ENCODE peak calls at places on chromosome 5, in seven cellular contexts. T is right lobe of liver, L is fibroblast of lung, O is NB4, V is uterus, M is fibroblast of pulmonary artery, Z is mammary epithelial cell. R is an unnamed sample.
A peak's percentile ranks its signal among the peaks of the same experiment; 100 is the strongest.

GRCh38 chr5:112586596-112587062 is 151.1 kb upstream of the APC start:
- DNase-seq in T (no peak), L (no peak), M (no peak), V (no peak), O (peak; percentile 82), Z (no peak), R (no peak)

GRCh38 chr5:77015938-77016569 is 14.2 kb upstream of the AGGF1 start:
- DNase-seq in O (peak; percentile 66), M (peak; percentile 86), T (no peak), L (peak; percentile 63), V (no peak), Z (peak; percentile 37), R (no peak)

GRCh38 chr5:1547236-1547635 is 23.5 kb upstream of the LPCAT1 start:
- DNase-seq in L (no peak), T (no peak), M (no peak), Z (no peak), V (no peak), O (no peak), R (no peak)

GRCh38 chr5:110940136-110940535 is 131.4 kb upstream of the TSLP start:
- DNase-seq in Z (no peak), L (peak; percentile 63), V (no peak), O (no peak), M (no peak), T (no peak), R (no peak)

GRCh38 chr5:96175090-96175489 is 213.4 kb upstream of the ELL2 start:
- DNase-seq in M (peak; percentile 29), L (no peak), T (no peak), O (peak; percentile 23), Z (peak; percentile 20), V (no peak), R (no peak)

GRCh38 chr5:89337-90286 is 2.4 kb upstream of the PLEKHG4B start:
- DNase-seq in Z (no peak), L (no peak), M (no peak), V (no peak), O (no peak), T (no peak), R (no peak)

GRCh38 chr5:143824851-143825720 is 13.1 kb downstream of the HMHB1 start:
- DNase-seq in V (peak; percentile 78), T (peak; percentile 77), Z (peak; percentile 55), M (peak; percentile 85), O (peak; percentile 82), L (peak; percentile 59), R (peak; percentile 77)

GRCh38 chr5:180344393-180344999 is 8.6 kb downstream of the GFPT2 start:
- DNase-seq in T (peak; percentile 25), Z (no peak), O (no peak), M (no peak), L (no peak), V (no peak), R (peak; percentile 19)

GRCh38 chr5:142874537-142874936 is 104.4 kb downstream of the ARHGAP26 start:
- DNase-seq in V (peak; percentile 57), T (peak; percentile 92), Z (peak; percentile 72), M (peak; percentile 91), O (no peak), L (peak; percentile 42), R (peak; percentile 89)

GRCh38 chr5:128084228-128085167 is 932 bp downstream of the SLC12A2 start:
- DNase-seq in Z (peak; percentile 70), M (peak; percentile 34), V (peak; percentile 31), T (peak; percentile 71), L (peak; percentile 52), O (peak; percentile 49), R (peak; percentile 47)

GRCh38 chr5:169296456-169297220 is 4.3 kb downstream of the SLIT3 start:
- DNase-seq in O (no peak), V (peak; percentile 46), M (peak; percentile 30), T (no peak), L (peak; percentile 67), Z (no peak), R (no peak)

GRCh38 chr5:122607818-122608217 is 167.1 kb upstream of the SNX2 start:
- DNase-seq in L (no peak), M (no peak), T (no peak), V (no peak), O (no peak), Z (no peak), R (no peak)

GRCh38 chr5:137837741-137838389 is 29.8 kb upstream of the MYOT start:
- DNase-seq in V (no peak), O (no peak), T (no peak), Z (no peak), M (peak; percentile 24), L (peak; percentile 39), R (no peak)

GRCh38 chr5:72231989-72232703 is 87.9 kb downstream of the MRPS27 start:
- DNase-seq in Z (peak; percentile 60), M (no peak), V (no peak), L (peak; percentile 79), O (peak; percentile 87), T (no peak), R (no peak)

GRCh38 chr5:149636861-149637246 is 55.6 kb downstream of the ARHGEF37 start:
- DNase-seq in M (peak; percentile 75), T (peak; percentile 80), O (peak; percentile 69), Z (peak; percentile 56), L (peak; percentile 52), V (no peak), R (peak; percentile 69)

GRCh38 chr5:1008451-1009358 is at the start of gene NKD2:
- DNase-seq in O (peak; percentile 60), L (no peak), T (peak; percentile 49), M (no peak), V (peak; percentile 29), Z (no peak), R (peak; percentile 30)

GRCh38 chr5:35780236-35780635 is 76.5 kb upstream of the IL7R start:
- DNase-seq in O (no peak), Z (no peak), L (no peak), V (no peak), T (no peak), M (no peak), R (no peak)

GRCh38 chr5:125376059-125376641 is 629.7 kb upstream of the ZNF608 start:
- DNase-seq in Z (no peak), O (no peak), M (no peak), L (no peak), T (no peak), V (no peak), R (no peak)

GRCh38 chr5:172903790-172904189 is 55.4 kb upstream of the RPL26L1 start:
- DNase-seq in T (no peak), L (peak; percentile 96), Z (peak; percentile 94), M (peak; percentile 92), V (peak; percentile 59), O (no peak), R (peak; percentile 55)

GRCh38 chr5:33761139-33761538 is 130.7 kb downstream of the ADAMTS12 start:
- DNase-seq in M (peak; percentile 40), T (no peak), L (peak; percentile 75), V (no peak), Z (no peak), O (no peak), R (no peak)

GRCh38 chr5:81908771-81909170 is 63.1 kb upstream of the ATG10 start:
- DNase-seq in L (no peak), Z (no peak), M (peak; percentile 10), O (peak; percentile 82), V (no peak), T (no peak), R (no peak)
- H3K4me3 ChIP-seq in L (no peak overlapping the region), Z (no peak overlapping the region), M (no peak overlapping the region), O (no peak overlapping the region), V (no peak overlapping the region), T (no peak overlapping the region), R (no peak overlapping the region)

GRCh38 chr5:133365326-133365725 is 247.0 kb downstream of the FSTL4 start:
- DNase-seq in Z (no peak), L (no peak), O (no peak), M (no peak), T (no peak), V (no peak), R (no peak)
- TF ChIP-seq CTCF in Z (peak; percentile 52), L (no peak), O (peak; percentile 41), M (no peak), T (no peak), V (no peak), R (no peak)

GRCh38 chr5:29822499-29822898 is 1371.0 kb upstream of the CDH6 start:
- DNase-seq in V (no peak), T (no peak), L (no peak), M (no peak), O (no peak), Z (no peak), R (no peak)
- H3K4me3 ChIP-seq in V (no peak overlapping the region), T (no peak overlapping the region), L (no peak overlapping the region), M (no peak overlapping the region), O (no peak overlapping the region), Z (no peak overlapping the region), R (no peak overlapping the region)

DNA sequence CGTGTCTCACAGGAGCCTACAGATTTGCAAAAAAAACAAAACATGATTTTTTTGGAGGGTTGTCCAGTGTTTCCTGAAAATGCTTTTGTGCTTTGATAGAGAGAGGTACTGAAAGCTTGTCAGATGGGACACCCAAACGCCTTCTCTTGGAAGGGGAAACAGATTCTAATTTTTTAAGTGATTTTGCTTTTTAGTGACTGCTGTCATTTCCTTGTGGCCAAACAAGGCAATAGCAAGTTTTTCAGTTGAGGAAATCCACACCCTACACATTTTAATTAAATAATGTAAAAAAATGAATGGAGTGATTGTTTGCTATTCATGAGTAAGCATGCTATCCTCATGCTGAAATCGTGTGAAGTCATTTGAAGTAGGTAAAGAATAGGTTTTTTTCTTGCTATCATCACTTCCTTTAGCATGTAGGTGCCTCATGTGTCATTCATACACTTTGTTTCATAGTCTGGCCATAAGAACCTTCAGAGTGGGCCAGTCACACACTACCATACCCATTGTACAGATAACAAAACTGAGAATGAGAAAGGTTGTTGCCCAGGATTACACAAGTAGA is 682.7 kb upstream of the WWC1 start:
- DNase-seq in O (no peak), V (no peak), M (no peak), Z (peak; percentile 78), T (no peak), L (no peak), R (no peak)
- TF ChIP-seq CTCF in O (no peak), V (no peak), M (peak; percentile 7), Z (no peak), T (no peak), L (no peak), R (no peak)

DNA sequence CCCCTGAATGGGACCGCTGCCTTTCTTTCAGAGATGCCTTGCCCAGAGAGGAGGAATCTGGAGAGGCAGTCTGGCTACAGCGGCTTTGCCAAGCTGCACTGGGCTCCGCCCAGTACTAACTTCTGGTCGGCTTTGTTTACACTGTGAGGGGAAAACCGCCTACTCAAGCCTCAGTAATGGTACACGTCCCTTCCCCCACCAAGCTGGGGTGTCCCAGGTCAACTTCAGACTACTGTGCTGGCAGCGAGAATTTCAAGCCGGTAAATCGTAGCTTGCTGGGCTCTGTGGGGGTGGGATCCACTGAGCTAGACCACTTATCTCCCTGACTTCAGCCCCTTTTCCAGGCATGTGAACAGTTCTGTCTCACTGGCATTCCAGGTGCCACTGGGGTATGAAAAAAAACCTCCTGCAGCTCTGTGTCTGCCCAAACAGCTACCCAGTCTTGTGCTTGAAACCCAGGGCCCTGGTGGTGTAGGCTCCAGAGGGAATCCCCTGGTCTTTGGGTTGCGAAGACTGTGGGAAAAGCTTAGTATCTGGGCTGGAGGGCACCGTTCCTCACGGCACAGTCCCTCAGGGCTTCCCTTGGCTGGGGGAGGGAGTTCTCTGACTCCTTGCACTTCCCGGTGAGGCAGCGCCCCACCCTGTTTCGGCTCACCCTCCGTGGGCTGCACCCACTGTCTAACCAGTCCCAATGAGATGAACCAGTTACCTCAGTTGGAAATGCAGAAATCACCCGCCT is 171.2 kb downstream of the CWC27 start:
- DNase-seq in T (peak; percentile 77), Z (no peak), V (peak; percentile 17), L (peak; percentile 34), M (peak; percentile 25), O (no peak), R (peak; percentile 74)
- H3K4me3 ChIP-seq in T (peak overlapping the region; percentile 21), Z (no peak overlapping the region), V (no peak overlapping the region), L (no peak overlapping the region), M (no peak overlapping the region), O (no peak overlapping the region), R (no peak overlapping the region)